ENCODE peak calls at places on chromosomes 4 and X, in six cellular contexts. B is stimulated activated CD8-positive, alpha-beta memory T cell treated with anti-CD3 and anti-CD28 coated beads, Interleukin-2, amount 100 ng/mL, for 48 hours; V is effector memory CD4-positive, alpha-beta T cell; J is AG10803; A is neural crest cell; H is stimulated activated CD4-positive, alpha-beta T cell treated with anti-CD3 and anti-CD28 coated beads, Interleukin-12 subunit alpha, Interleukin-12 subunit beta, amount 100 ng/mL, for 4 hours. L is an unnamed sample.

GRCh38 chrX:19775830-19776498 is 111.4 kb downstream of the SH3KBP1 start:
- DNase-seq in H (no peak), A (no peak), J (peak), V (no peak), B (no peak), L (no peak)

GRCh38 chr4:173370130-173370476 is 651 bp upstream of the SAP30 start:
- DNase-seq in J (no peak), A (no peak), V (peak), B (peak), H (peak), L (no peak)

GRCh38 chr4:162061214-162061613 is 102.6 kb downstream of the FSTL5 start:
- DNase-seq in A (no peak), J (no peak), H (no peak), V (no peak), B (no peak), L (peak)

GRCh38 chr4:57077550-57078311 is 32.5 kb downstream of the IGFBP7 start:
- DNase-seq in V (no peak), B (no peak), A (no peak), H (no peak), J (peak), L (no peak)

GRCh38 chr4:183118141-183118540 is 19.1 kb downstream of the WWC2 start:
- DNase-seq in B (no peak), J (no peak), V (no peak), A (no peak), H (no peak), L (no peak)

GRCh38 chr4:121150003-121150402 is 14.1 kb downstream of the TNIP3 start:
- DNase-seq in B (no peak), A (no peak), H (no peak), J (no peak), V (no peak), L (no peak)

GRCh38 chr4:105896461-105896939 is 1.2 kb downstream of the NPNT start:
- DNase-seq in V (no peak), A (no peak), H (no peak), J (no peak), B (no peak), L (no peak)

GRCh38 chr4:77040265-77040664 is 35.5 kb downstream of the CCNI start:
- DNase-seq in A (no peak), J (peak), B (no peak), V (no peak), H (no peak), L (no peak)

GRCh38 chr4:36310793-36311192 is 29.4 kb downstream of the DTHD1 start:
- DNase-seq in H (no peak), A (no peak), B (no peak), V (no peak), J (no peak), L (no peak)

GRCh38 chr4:88792268-88792781 is 94.7 kb upstream of the NAP1L5 start:
- DNase-seq in V (no peak), H (no peak), B (no peak), J (peak), A (no peak), L (no peak)

GRCh38 chr4:55122235-55122634 is 3.2 kb downstream of the KDR start:
- DNase-seq in H (no peak), V (no peak), B (no peak), A (no peak), J (no peak), L (no peak)

GRCh38 chr4:146407669-146408084 is 114.1 kb downstream of the SLC10A7 start:
- DNase-seq in H (no peak), J (no peak), V (no peak), A (no peak), B (no peak), L (no peak)

GRCh38 chr4:179095585-179096228 is 1653.5 kb upstream of the AGA start:
- DNase-seq in B (no peak), J (no peak), A (peak), V (no peak), H (no peak), L (peak)

GRCh38 chrX:22660756-22661155 is 339.0 kb upstream of the DDX53 start:
- DNase-seq in V (no peak), B (no peak), J (no peak), A (no peak), H (no peak), L (no peak)

GRCh38 chr4:22514431-22514830 is 1.4 kb downstream of the ADGRA3 start:
- DNase-seq in H (no peak), V (no peak), B (no peak), J (no peak), A (no peak), L (no peak)

GRCh38 chr4:112379306-112379705 is 82.1 kb downstream of the ALPK1 start:
- DNase-seq in B (no peak), J (no peak), V (no peak), H (no peak), A (peak), L (peak)

GRCh38 chr4:37748546-37748945 is 62.4 kb upstream of the RELL1 start:
- DNase-seq in H (no peak), J (no peak), B (no peak), A (no peak), V (no peak), L (no peak)

GRCh38 chrX:136764206-136764605 is 16.5 kb downstream of the ARHGEF6 start:
- DNase-seq in B (no peak), A (no peak), H (no peak), V (no peak), J (no peak), L (no peak)

GRCh38 chr4:87333267-87333666 is 10.6 kb upstream of the HSD17B13 start:
- DNase-seq in V (no peak), A (no peak), H (no peak), B (no peak), J (no peak), L (no peak)

GRCh38 chr4:152591361-152591760 is 55.5 kb upstream of the FBXW7 start:
- DNase-seq in H (peak), V (no peak), J (peak), A (peak), B (peak), L (peak)

GRCh38 chr4:23728393-23728792 is 161.5 kb downstream of the PPARGC1A start:
- DNase-seq in V (no peak), J (peak), H (no peak), B (no peak), A (no peak), L (no peak)

GRCh38 chr4:22498866-22499265 is 17.0 kb downstream of the ADGRA3 start:
- DNase-seq in H (no peak), V (no peak), A (no peak), B (no peak), J (no peak), L (no peak)

GRCh38 chr4:80367737-80368136 is 32.2 kb downstream of the CFAP299 start:
- DNase-seq in V (no peak), A (no peak), H (no peak), B (no peak), J (peak), L (no peak)

GRCh38 chr4:20284990-20285389 is 33.3 kb downstream of the SLIT2 start:
- DNase-seq in A (no peak), H (no peak), J (peak), V (no peak), B (no peak), L (no peak)

GRCh38 chr4:76224193-76224592 is 10.6 kb upstream of the SCARB2 start:
- DNase-seq in B (no peak), H (no peak), J (no peak), V (no peak), A (no peak), L (no peak)

GRCh38 chr4:166165829-166166420 is 292.9 kb downstream of the TLL1 start:
- DNase-seq in B (no peak), V (no peak), J (peak), H (no peak), A (peak), L (peak)

GRCh38 chrX:152902502-152902820 is 4.6 kb downstream of the ZNF185 start:
- DNase-seq in V (no peak), B (no peak), A (no peak), H (no peak), J (no peak), L (no peak)

GRCh38 chr4:76278583-76278982 is 27.1 kb downstream of the FAM47E start:
- DNase-seq in V (no peak), H (no peak), J (no peak), A (no peak), B (no peak), L (no peak)

GRCh38 chrX:22300130-22300529 is 27.4 kb downstream of the CBLL2 start:
- DNase-seq in H (no peak), B (no peak), A (no peak), J (peak), V (no peak), L (no peak)

GRCh38 chr4:180923476-180923875 is 1319.7 kb upstream of the TENM3 start:
- DNase-seq in A (no peak), H (no peak), B (no peak), J (peak), V (no peak), L (no peak)

GRCh38 chr4:186029731-186030421 is 39.1 kb upstream of the TLR3 start:
- DNase-seq in V (no peak), H (no peak), J (peak), A (no peak), B (no peak), L (peak)

GRCh38 chr4:85061974-85062373 is 95.5 kb upstream of the WDFY3 start:
- DNase-seq in B (no peak), V (no peak), A (no peak), J (no peak), H (no peak), L (no peak)

GRCh38 chrX:104112326-104112951 is at the start of gene ZCCHC18:
- DNase-seq in A (peak), V (peak), J (peak), H (peak), B (peak), L (peak)